ENCODE peak calls at places on chromosomes 3 and 15, in seven cellular contexts. K is AG10803, F is thoracic aorta, G is fibroblast of the conjunctiva, R is right cardiac atrium, T is AG09319, I is heart left ventricle. P is an unnamed sample.
A peak's percentile ranks its signal among the peaks of the same experiment; 100 is the strongest.

GRCh38 chr3:187976361-187976900 is 177.5 kb upstream of the LPP start:
- DNase-seq in I (no peak), F (no peak), K (no peak), T (no peak), R (no peak), G (no peak), P (no peak)

GRCh38 chr3:194711913-194712312 is 26.2 kb downstream of the FAM43A start:
- DNase-seq in T (peak; percentile 36), G (no peak), F (no peak), R (no peak), I (peak; percentile 62), K (peak; percentile 85), P (no peak)

GRCh38 chr3:36434682-36435426 is 54.5 kb downstream of the STAC start:
- DNase-seq in K (peak; percentile 82), F (no peak), T (peak; percentile 28), I (no peak), R (no peak), G (no peak), P (no peak)

GRCh38 chr15:83446904-83447708 is at the start of gene SH3GL3:
- DNase-seq in T (no peak), F (peak; percentile 63), R (peak; percentile 95), G (peak; percentile 42), K (peak; percentile 67), I (peak; percentile 86), P (peak; percentile 47)

GRCh38 chr3:179181021-179181472 is 32.9 kb downstream of the PIK3CA start:
- DNase-seq in F (no peak), G (peak; percentile 57), T (no peak), K (peak; percentile 44), R (no peak), I (no peak), P (no peak)

GRCh38 chr3:9552252-9552999 is 1.2 kb downstream of the LHFPL4 start:
- DNase-seq in K (peak; percentile 11), T (no peak), R (peak; percentile 63), F (no peak), I (peak; percentile 30), G (peak; percentile 10), P (no peak)

GRCh38 chr15:71290002-71290401 is 174.7 kb downstream of the THSD4 start:
- DNase-seq in R (no peak), G (no peak), F (no peak), K (no peak), T (no peak), I (no peak), P (no peak)

GRCh38 chr15:49423021-49423420 is at the start of gene FGF7:
- DNase-seq in T (peak; percentile 85), G (peak; percentile 79), R (peak; percentile 54), K (peak; percentile 96), F (no peak), I (no peak), P (no peak)

GRCh38 chr3:120820748-120821147 is 78.2 kb downstream of the GTF2E1 start:
- DNase-seq in K (no peak), G (no peak), T (no peak), F (no peak), I (no peak), R (no peak), P (no peak)

GRCh38 chr3:11638669-11639402 is 4.9 kb downstream of the VGLL4 start:
- DNase-seq in R (peak; percentile 72), G (no peak), F (no peak), K (no peak), I (peak; percentile 63), T (no peak), P (no peak)

GRCh38 chr3:110969229-110970211 is 102.1 kb upstream of the NECTIN3 start:
- DNase-seq in G (no peak), I (no peak), R (no peak), T (no peak), F (no peak), K (no peak), P (no peak)

GRCh38 chr3:186882881-186883685 is 40.6 kb downstream of the ADIPOQ start:
- DNase-seq in G (peak; percentile 60), K (peak; percentile 57), F (no peak), T (no peak), R (no peak), I (no peak), P (no peak)

GRCh38 chr15:38217181-38217580 is 35.5 kb upstream of the SPRED1 start:
- DNase-seq in R (no peak), K (peak; percentile 45), T (no peak), F (no peak), G (peak; percentile 21), I (no peak), P (no peak)

GRCh38 chr15:85412956-85413854 is 32.8 kb downstream of the AKAP13 start:
- DNase-seq in G (peak; percentile 59), R (peak; percentile 61), F (no peak), K (peak; percentile 74), I (peak; percentile 47), T (peak; percentile 18), P (peak; percentile 78)

GRCh38 chr3:144085964-144086363 is 114.3 kb downstream of the DIPK2A start:
- DNase-seq in G (peak; percentile 60), T (no peak), K (peak; percentile 5), R (no peak), I (no peak), F (no peak), P (no peak)

GRCh38 chr15:44781128-44781810 is 44.9 kb downstream of the TRIM69 start:
- DNase-seq in F (no peak), I (no peak), G (no peak), K (no peak), T (no peak), R (no peak), P (no peak)

GRCh38 chr3:195916991-195917390 is 8.6 kb upstream of the TNK2 start:
- DNase-seq in R (no peak), G (no peak), T (no peak), F (no peak), I (no peak), K (no peak), P (peak; percentile 45)

P was measured in ascending aorta.